ENCODE peak calls at places on chromosomes 6 and 20, in six cellular contexts. I is head of caudate nucleus; G is M059J; V is stimulated activated naive CD8-positive, alpha-beta T cell treated with anti-CD3 and anti-CD28 coated beads, Interleukin-15, amount 100 ng/mL, for 72 hours; L is left lobe of liver; P is stimulated activated naive CD4-positive, alpha-beta T cell. N is an unnamed sample.

GRCh38 chr20:5945963-5946362 is 4.4 kb downstream of the TRMT6 start:
- DNase-seq in I (no peak), V (no peak), L (no peak), P (no peak), G (peak; percentile 47), N (peak; percentile 3)

GRCh38 chr20:29497261-29497671 is 1760.2 kb upstream of the DEFB115 start:
- DNase-seq in V (no peak), I (no peak), L (peak; percentile 72), G (no peak), P (no peak), N (no peak)

GRCh38 chr20:12723811-12724210 is 285.0 kb upstream of the SPTLC3 start:
- DNase-seq in L (no peak), I (no peak), G (peak; percentile 8), V (no peak), P (no peak), N (no peak)

GRCh38 chr20:63833776-63834544 is 2.9 kb upstream of the ZBTB46 start:
- DNase-seq in G (peak; percentile 63), I (no peak), P (no peak), V (no peak), L (no peak), N (no peak)

GRCh38 chr6:142693446-142693845 is 251.5 kb downstream of the HIVEP2 start:
- DNase-seq in P (no peak), V (no peak), L (no peak), G (peak; percentile 94), I (no peak), N (peak; percentile 78)

GRCh38 chr20:60242836-60243520 is 284.8 kb downstream of the CDH26 start:
- DNase-seq in L (no peak), V (no peak), I (no peak), G (peak; percentile 98), P (no peak), N (no peak)

GRCh38 chr6:33295621-33296369 is 2.9 kb downstream of the RGL2 start:
- DNase-seq in I (no peak), P (no peak), V (no peak), G (no peak), L (no peak), N (no peak)

GRCh38 chr6:16227048-16227562 is 11.3 kb upstream of the GMPR start:
- DNase-seq in G (no peak), L (no peak), V (no peak), I (no peak), P (no peak), N (no peak)

GRCh38 chr20:62066983-62067433 is 1.3 kb upstream of the TAF4 start:
- DNase-seq in V (no peak), I (no peak), G (no peak), L (peak; percentile 59), P (no peak), N (peak; percentile 50)

GRCh38 chr6:137926207-137926731 is 59.2 kb downstream of the TNFAIP3 start:
- DNase-seq in I (no peak), V (no peak), G (peak; percentile 93), P (no peak), L (no peak), N (peak; percentile 31)

GRCh38 chr6:144840619-144841018 is 555.5 kb downstream of the UTRN start:
- DNase-seq in P (no peak), V (no peak), G (no peak), L (no peak), I (no peak), N (no peak)

GRCh38 chr20:25245461-25245860 is 2.4 kb upstream of the PYGB start:
- DNase-seq in L (no peak), P (no peak), I (no peak), G (no peak), V (no peak), N (no peak)

GRCh38 chr20:4064118-4064962 is 49.0 kb upstream of the RNF24 start:
- DNase-seq in G (peak; percentile 98), L (peak; percentile 75), V (no peak), P (no peak), I (peak; percentile 61), N (peak; percentile 95)

GRCh38 chr20:37336369-37337207 is 9.4 kb upstream of the SRC start:
- DNase-seq in P (no peak), I (no peak), L (no peak), G (no peak), V (peak; percentile 24), N (peak; percentile 28)

GRCh38 chr20:63702036-63702665 is 5.6 kb downstream of the ARFRP1 start:
- DNase-seq in G (no peak), V (no peak), P (no peak), L (no peak), I (no peak), N (no peak)

GRCh38 chr20:60053813-60054190 is 95.6 kb downstream of the CDH26 start:
- DNase-seq in L (no peak), V (no peak), P (no peak), G (no peak), I (no peak), N (no peak)

GRCh38 chr6:14339711-14340590 is 222.4 kb downstream of the CD83 start:
- DNase-seq in I (no peak), L (no peak), P (no peak), V (no peak), G (no peak), N (no peak)

GRCh38 chr6:16624631-16625299 is 136.5 kb downstream of the ATXN1 start:
- DNase-seq in G (peak; percentile 78), L (no peak), P (no peak), V (no peak), I (no peak), N (no peak)

GRCh38 chr6:14858808-14859207 is 387.1 kb upstream of the JARID2 start:
- DNase-seq in L (no peak), G (no peak), V (no peak), I (no peak), P (no peak), N (no peak)

GRCh38 chr20:59123677-59124060 is 40.0 kb upstream of the ZNF831 start:
- DNase-seq in G (no peak), I (no peak), L (no peak), V (no peak), P (no peak), N (no peak)

GRCh38 chr20:3283222-3283820 is 44.3 kb upstream of the SLC4A11 start:
- DNase-seq in P (no peak), V (no peak), I (no peak), L (no peak), G (no peak), N (no peak)

GRCh38 chr6:3584611-3585010 is 127.8 kb upstream of the SLC22A23 start:
- DNase-seq in V (no peak), L (no peak), P (no peak), G (peak; percentile 46), I (no peak), N (peak; percentile 19)

GRCh38 chr6:135496805-135497411 is 632 bp downstream of the AHI1 start:
- DNase-seq in G (peak; percentile 11), I (no peak), L (no peak), V (no peak), P (no peak), N (peak; percentile 11)

GRCh38 chr6:25056130-25056529 is 120.4 kb upstream of the RIPOR2 start:
- DNase-seq in G (peak; percentile 51), I (no peak), P (peak; percentile 78), V (peak; percentile 61), L (no peak), N (no peak)

GRCh38 chr6:157853018-157853805 is 30.2 kb downstream of the SNX9 start:
- DNase-seq in P (no peak), G (no peak), L (no peak), I (no peak), V (no peak), N (no peak)

GRCh38 chr6:84432616-84433015 is 205.2 kb upstream of the CEP162 start:
- DNase-seq in G (no peak), I (no peak), V (no peak), P (no peak), L (no peak), N (no peak)

N was measured in dermis blood vessel endothelial cell.